ENCODE peak calls at places on chromosomes 11 and 22, in five cellular contexts. X is stomach, I is left ventricle myocardium inferior, B is K562, G is psoas muscle. Y is an unnamed sample.

GRCh38 chr11:113163291-113164030 is 150.9 kb upstream of the TTC12 start:
- DNase-seq in G (no peak), I (no peak), B (no peak), X (no peak), Y (no peak)

GRCh38 chr11:131036544-131036943 is 120.3 kb upstream of the SNX19 start:
- DNase-seq in B (no peak), I (no peak), G (no peak), X (no peak), Y (no peak)

GRCh38 chr11:96228911-96229310 is 114.1 kb downstream of the MAML2 start:
- DNase-seq in I (no peak), B (no peak), G (no peak), X (no peak), Y (no peak)

GRCh38 chr11:128724891-128725611 is 31.2 kb downstream of the FLI1 start:
- DNase-seq in G (no peak), I (no peak), X (no peak), B (no peak), Y (no peak)

GRCh38 chr11:71339178-71339881 is 87.0 kb upstream of the SHANK2 start:
- DNase-seq in I (no peak), X (peak), G (no peak), B (no peak), Y (no peak)

GRCh38 chr11:94924074-94925031 is 49.0 kb downstream of the CWC15 start:
- DNase-seq in X (no peak), I (no peak), B (no peak), G (no peak), Y (no peak)

GRCh38 chr11:47716692-47717091 is 1.5 kb upstream of the AGBL2 start:
- DNase-seq in B (no peak), G (no peak), I (no peak), X (no peak), Y (no peak)

GRCh38 chr11:12693485-12694181 is 19.4 kb downstream of the TEAD1 start:
- DNase-seq in G (peak), I (peak), B (no peak), X (peak), Y (no peak)

GRCh38 chr11:109275931-109276330 is 146.1 kb upstream of the C11orf87 start:
- DNase-seq in I (no peak), X (no peak), G (no peak), B (no peak), Y (no peak)

GRCh38 chr22:42685941-42686666 is 34.6 kb downstream of the A4GALT start:
- DNase-seq in I (peak), X (peak), G (peak), B (no peak), Y (no peak)

GRCh38 chr22:30382340-30382739 is 4.9 kb downstream of the RNF215 start:
- DNase-seq in X (no peak), B (no peak), I (no peak), G (no peak), Y (no peak)

GRCh38 chr11:46294365-46295309 is 17.2 kb downstream of the CREB3L1 start:
- DNase-seq in G (no peak), I (no peak), B (peak), X (peak), Y (peak)

GRCh38 chr22:22848364-22848866 is 39.2 kb upstream of the IGLL5 start:
- DNase-seq in B (peak), G (peak), X (peak), I (peak), Y (peak)

GRCh38 chr22:48357196-48357595 is 1470.5 kb downstream of the BRD1 start:
- DNase-seq in I (no peak), X (no peak), G (no peak), B (no peak), Y (no peak)

GRCh38 chr11:64996710-64997380 is at the start of gene BATF2:
- DNase-seq in X (peak), B (peak), I (peak), G (peak), Y (peak)

GRCh38 chr11:35357893-35358292 is 61.5 kb downstream of the SLC1A2 start:
- DNase-seq in I (no peak), G (no peak), B (no peak), X (no peak), Y (no peak)

GRCh38 chr11:14244926-14245325 is 114.1 kb downstream of the RRAS2 start:
- DNase-seq in X (no peak), G (no peak), B (no peak), I (no peak), Y (no peak)

GRCh38 chr11:102220728-102221467 is 96.4 kb upstream of the BIRC3 start:
- DNase-seq in I (no peak), B (no peak), G (no peak), X (no peak), Y (no peak)

GRCh38 chr11:114832532-114833125 is 154.3 kb downstream of the NXPE2 start:
- DNase-seq in X (no peak), I (no peak), G (no peak), B (no peak), Y (no peak)

GRCh38 chr22:44047891-44048301 is 23.8 kb downstream of the PARVB start:
- DNase-seq in X (no peak), B (no peak), I (no peak), G (no peak), Y (peak)

GRCh38 chr22:30574095-30574981 is at the start of gene GAL3ST1:
- DNase-seq in I (no peak), X (peak), G (no peak), B (no peak), Y (no peak)

GRCh38 chr11:74783241-74783871 is 34.7 kb downstream of the RNF169 start:
- DNase-seq in B (no peak), I (no peak), X (no peak), G (no peak), Y (no peak)

GRCh38 chr11:93537022-93537421 is 6.2 kb downstream of the SMCO4 start:
- DNase-seq in B (no peak), I (peak), X (peak), G (no peak), Y (no peak)

GRCh38 chr11:76927160-76927559 is 66.4 kb downstream of the ACER3 start:
- DNase-seq in B (no peak), G (no peak), X (no peak), I (no peak), Y (no peak)

GRCh38 chr11:2409701-2410468 is 9.3 kb downstream of the TSSC4 start:
- DNase-seq in I (no peak), X (no peak), B (no peak), G (no peak), Y (no peak)

GRCh38 chr11:2411446-2412305 is 11.1 kb downstream of the TSSC4 start:
- DNase-seq in G (no peak), X (no peak), B (no peak), I (no peak), Y (no peak)

GRCh38 chr11:2410616-2411015 is 10.1 kb downstream of the TSSC4 start:
- DNase-seq in X (no peak), I (no peak), B (no peak), G (no peak), Y (no peak)

GRCh38 chr11:2406878-2407410 is 6.4 kb downstream of the TSSC4 start:
- DNase-seq in G (no peak), B (no peak), X (no peak), I (no peak), Y (no peak)

DNA sequence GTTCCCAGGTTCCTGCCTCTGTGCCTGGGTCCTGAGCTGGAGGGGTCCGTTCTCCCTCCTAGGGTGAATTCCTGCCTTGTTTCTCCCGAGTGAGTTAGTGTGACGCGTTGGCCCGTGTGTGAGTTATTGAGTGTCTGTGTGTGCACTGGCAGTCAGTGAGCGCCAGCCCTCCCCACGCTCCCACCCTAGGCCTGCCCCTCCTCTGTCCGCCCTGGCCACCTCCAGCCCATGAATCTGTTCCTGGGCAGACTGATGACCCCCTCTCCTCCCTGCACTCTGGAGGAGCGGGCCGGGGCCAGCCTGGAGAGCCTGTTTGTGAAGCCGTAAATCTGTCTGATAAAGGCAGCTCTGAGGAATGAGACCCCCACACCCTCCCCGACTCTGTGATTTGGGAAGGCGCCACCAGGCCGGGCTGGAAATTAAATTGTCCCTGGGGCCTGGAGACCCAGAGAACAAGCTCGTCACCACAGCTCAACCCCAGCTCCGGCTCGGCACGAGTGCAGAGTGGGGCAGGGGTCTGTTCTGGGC is 8.5 kb downstream of the TSSC4 start:
- DNase-seq in B (no peak), X (no peak), I (no peak), G (no peak), Y (no peak)
- H3K27ac ChIP-seq in B (no peak), X (peak), I (no peak), G (no peak), Y (no peak)

DNA sequence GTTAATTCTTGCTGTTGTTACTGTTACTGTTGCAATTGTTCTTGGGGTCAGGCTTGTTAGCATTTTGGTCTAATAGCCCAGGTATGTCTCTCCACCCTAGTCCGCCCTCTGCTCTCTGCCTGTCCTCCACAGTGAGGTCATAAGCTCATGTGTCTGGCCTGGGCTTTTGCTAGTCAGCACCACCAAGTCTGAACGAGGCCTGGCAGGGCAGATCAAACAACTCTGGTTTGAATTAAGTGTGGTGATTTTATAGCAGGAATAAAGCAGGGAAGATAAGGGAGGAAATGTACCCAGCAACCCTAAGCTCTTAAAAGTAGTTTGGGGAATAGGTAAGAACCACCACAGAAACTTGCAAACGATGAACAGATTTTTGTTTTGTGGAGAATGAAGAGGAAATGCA is 98.7 kb downstream of the ABTB2 start:
- DNase-seq in B (no peak), G (no peak), X (no peak), I (no peak), Y (no peak)
- TF ChIP-seq CTCF in B (no peak), G (no peak), X (no peak), I (no peak), Y (no peak)

GRCh38 chr11:73320786-73321325 is 12.8 kb downstream of the ARHGEF17 start:
- DNase-seq in I (no peak), G (no peak), B (no peak), X (no peak), Y (no peak)
- H3K27ac ChIP-seq in I (peak), G (peak), B (no peak), X (peak), Y (peak)

GRCh38 chr22:24117942-24118341 is 63.3 kb upstream of the SUSD2 start:
- DNase-seq in B (peak), I (no peak), X (no peak), G (no peak), Y (no peak)
- TF ChIP-seq CTCF in B (no peak), I (no peak), X (no peak), G (no peak), Y (no peak)

DNA sequence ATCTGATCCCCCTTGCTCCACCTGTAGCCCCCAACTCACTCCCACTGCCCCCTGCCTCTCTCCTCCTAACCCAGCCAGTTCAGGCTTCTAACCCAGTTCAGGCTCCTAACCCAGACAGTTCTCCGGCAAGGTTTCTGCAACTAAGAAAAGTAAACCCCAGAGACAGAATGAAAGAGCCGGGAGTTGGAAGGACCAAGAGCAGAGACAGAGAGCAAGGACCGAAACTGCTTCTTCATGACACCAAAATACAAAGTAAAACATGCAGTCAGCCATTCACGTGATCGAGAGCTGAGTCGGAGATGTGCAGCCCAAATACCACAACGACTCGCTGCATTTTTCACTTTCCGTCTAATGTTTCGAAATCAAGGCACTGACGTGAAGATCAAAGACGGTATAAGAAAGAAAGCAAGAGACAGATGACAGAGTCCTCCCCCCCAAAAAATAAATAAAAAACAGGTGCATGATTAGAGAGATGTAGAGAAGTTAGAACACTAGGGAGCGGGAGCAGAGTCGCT is 844 bp downstream of the IL10RA start:
- DNase-seq in X (no peak), B (no peak), G (no peak), I (no peak), Y (no peak)
- H3K27ac ChIP-seq in X (peak), B (no peak), G (no peak), I (peak), Y (peak)

DNA sequence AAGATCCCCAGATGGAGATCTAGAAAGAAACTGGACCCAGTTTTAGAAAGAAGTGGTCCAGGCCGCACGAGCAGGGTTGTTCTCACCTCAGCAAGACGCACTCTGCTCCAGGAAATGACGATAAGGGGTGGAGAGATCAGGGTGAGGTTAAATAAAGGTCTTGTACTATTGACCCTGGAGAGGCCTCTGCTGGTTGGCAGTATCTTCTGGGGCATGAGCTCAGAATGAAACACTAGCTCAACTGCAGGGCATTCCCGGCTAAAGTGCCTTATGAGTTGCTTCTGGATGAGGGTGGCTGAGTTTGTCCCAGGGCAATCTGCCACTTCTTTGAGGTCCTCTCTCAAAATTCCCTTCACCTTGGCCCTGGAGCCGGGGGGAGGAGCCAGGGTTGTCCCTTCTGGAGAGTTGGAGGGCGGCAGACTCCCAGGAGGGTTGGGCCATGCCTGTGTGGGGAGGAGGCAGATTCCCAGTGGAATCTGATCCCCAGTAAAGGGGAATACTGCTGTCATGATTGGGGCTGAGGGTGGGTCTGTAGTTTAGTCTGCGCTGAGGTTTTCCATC is 10.9 kb downstream of the USP2 start:
- DNase-seq in I (peak), G (peak), B (no peak), X (no peak), Y (peak)
- TF ChIP-seq CTCF in I (no peak), G (no peak), B (no peak), X (no peak), Y (no peak)

DNA sequence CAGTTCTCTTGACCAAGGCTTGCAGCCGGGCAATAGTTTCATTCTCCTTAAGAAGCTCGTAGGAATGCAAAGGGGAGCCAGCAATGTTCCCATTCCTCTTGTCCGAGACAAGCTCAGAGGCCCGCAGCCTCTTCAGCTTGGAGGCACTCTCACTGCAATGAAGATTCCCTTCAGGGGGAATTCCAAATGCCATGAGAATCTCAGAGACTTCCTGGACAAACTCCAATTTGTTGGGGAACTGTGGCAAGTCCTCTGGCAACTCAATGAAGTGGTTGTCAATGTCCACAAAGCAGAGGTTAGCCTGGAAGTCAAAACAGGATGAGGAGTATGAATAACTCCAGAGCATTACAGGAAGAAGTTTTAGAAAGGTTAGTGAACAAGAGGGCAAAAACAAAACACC is 84.4 kb downstream of the DENND5A start:
- DNase-seq in B (no peak), G (no peak), X (no peak), I (no peak), Y (no peak)
- H3K27ac ChIP-seq in B (no peak), G (no peak), X (no peak), I (peak), Y (no peak)